ENCODE peak calls at places on chromosomes 11 and 22, in eight cellular contexts. One of them, this sample, is unnamed. For H3K36me3 and H3K4me1, the result is how much of the 10 kb centered on the place peaks cover.

GRCh38 chr11:76170473-76170872 is 35.8 kb downstream of the WNT11 start:
- DNase-seq in stomach: no peak
- DNase-seq in IMR-90: no peak
- DNase-seq in HCT116: no peak
- DNase-seq in endothelial cell of umbilical vein: no peak
- DNase-seq in neuronal stem cell: no peak
- DNase-seq in PC-3: no peak
- DNase-seq in mucosa of descending colon: no peak
- DNase-seq in this sample: no peak

GRCh38 chr11:134529212-134530096 is 117.4 kb upstream of the B3GAT1 start:
- DNase-seq in stomach: no peak
- DNase-seq in IMR-90: no peak
- DNase-seq in HCT116: no peak
- DNase-seq in endothelial cell of umbilical vein: no peak
- DNase-seq in neuronal stem cell: no peak
- DNase-seq in PC-3: no peak
- DNase-seq in mucosa of descending colon: no peak
- DNase-seq in this sample: no peak

GRCh38 chr22:39448205-39449054 is 8.4 kb upstream of the MGAT3 start:
- DNase-seq in stomach: peak
- DNase-seq in IMR-90: no peak
- DNase-seq in HCT116: no peak
- DNase-seq in endothelial cell of umbilical vein: no peak
- DNase-seq in neuronal stem cell: no peak
- DNase-seq in PC-3: peak
- DNase-seq in mucosa of descending colon: no peak
- DNase-seq in this sample: no peak

GRCh38 chr22:35838849-35839646 is 121.4 kb downstream of the APOL5 start:
- DNase-seq in stomach: no peak
- DNase-seq in IMR-90: peak
- DNase-seq in HCT116: peak
- DNase-seq in endothelial cell of umbilical vein: peak
- DNase-seq in neuronal stem cell: peak
- DNase-seq in PC-3: peak
- DNase-seq in mucosa of descending colon: no peak
- DNase-seq in this sample: no peak

GRCh38 chr11:11533751-11534150 is 88.1 kb downstream of the GALNT18 start:
- DNase-seq in stomach: no peak
- DNase-seq in IMR-90: no peak
- DNase-seq in HCT116: no peak
- DNase-seq in endothelial cell of umbilical vein: no peak
- DNase-seq in neuronal stem cell: no peak
- DNase-seq in PC-3: no peak
- DNase-seq in mucosa of descending colon: no peak
- DNase-seq in this sample: no peak

GRCh38 chr11:19326499-19326898 is 85.8 kb upstream of the E2F8 start:
- DNase-seq in stomach: no peak
- DNase-seq in IMR-90: peak
- DNase-seq in HCT116: no peak
- DNase-seq in endothelial cell of umbilical vein: peak
- DNase-seq in neuronal stem cell: no peak
- DNase-seq in PC-3: peak
- DNase-seq in mucosa of descending colon: no peak
- DNase-seq in this sample: no peak

GRCh38 chr11:104148074-104148473 is 15.9 kb downstream of the PDGFD start:
- DNase-seq in stomach: no peak
- DNase-seq in IMR-90: peak
- DNase-seq in HCT116: no peak
- DNase-seq in endothelial cell of umbilical vein: no peak
- DNase-seq in neuronal stem cell: no peak
- DNase-seq in PC-3: peak
- DNase-seq in mucosa of descending colon: no peak
- DNase-seq in this sample: no peak

GRCh38 chr11:130462101-130462885 is 13.8 kb downstream of the ADAMTS15 start:
- DNase-seq in stomach: no peak
- DNase-seq in IMR-90: no peak
- DNase-seq in HCT116: no peak
- DNase-seq in endothelial cell of umbilical vein: no peak
- DNase-seq in neuronal stem cell: no peak
- DNase-seq in PC-3: no peak
- DNase-seq in mucosa of descending colon: no peak
- DNase-seq in this sample: no peak

GRCh38 chr22:22710719-22711531 is 66.5 kb downstream of the GGTLC2 start:
- DNase-seq in stomach: peak
- DNase-seq in IMR-90: peak
- DNase-seq in HCT116: no peak
- DNase-seq in endothelial cell of umbilical vein: peak
- DNase-seq in neuronal stem cell: peak
- DNase-seq in PC-3: peak
- DNase-seq in mucosa of descending colon: peak
- DNase-seq in this sample: peak

GRCh38 chr22:45212992-45213751 is 27.5 kb downstream of the KIAA0930 start:
- DNase-seq in stomach: no peak
- DNase-seq in IMR-90: peak
- DNase-seq in HCT116: no peak
- DNase-seq in endothelial cell of umbilical vein: no peak
- DNase-seq in neuronal stem cell: no peak
- DNase-seq in PC-3: no peak
- DNase-seq in mucosa of descending colon: no peak
- DNase-seq in this sample: no peak

GRCh38 chr11:71342116-71342515 is 89.7 kb upstream of the SHANK2 start:
- DNase-seq in stomach: no peak
- DNase-seq in IMR-90: peak
- DNase-seq in HCT116: no peak
- DNase-seq in endothelial cell of umbilical vein: no peak
- DNase-seq in neuronal stem cell: no peak
- DNase-seq in PC-3: no peak
- DNase-seq in mucosa of descending colon: no peak
- DNase-seq in this sample: no peak

DNA sequence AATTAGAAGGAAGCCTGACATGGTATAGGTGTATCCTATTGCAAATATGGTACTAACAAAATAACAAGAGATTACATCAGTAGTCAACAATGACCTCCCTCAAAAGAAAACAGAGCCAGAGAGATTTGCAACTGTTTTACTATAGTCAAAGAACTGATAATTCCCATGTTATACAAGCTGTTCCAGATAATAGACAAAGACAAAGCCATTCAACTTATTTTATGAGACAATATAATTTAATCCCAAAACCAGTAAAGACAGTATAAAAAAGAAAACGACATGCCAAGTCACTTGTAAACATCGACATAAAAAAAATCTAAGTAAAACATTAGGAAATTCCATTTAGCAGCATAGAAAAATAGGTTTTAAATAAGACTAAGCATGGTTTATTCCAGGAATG is 65.2 kb downstream of the PIWIL4 start:
- DNase-seq in stomach: no peak
- DNase-seq in IMR-90: no peak
- DNase-seq in HCT116: no peak
- DNase-seq in endothelial cell of umbilical vein: no peak
- DNase-seq in neuronal stem cell: no peak
- DNase-seq in PC-3: no peak
- DNase-seq in mucosa of descending colon: no peak
- DNase-seq in this sample: no peak
- H3K4me3 ChIP-seq in stomach: no peak
- H3K4me3 ChIP-seq in IMR-90: no peak
- H3K4me3 ChIP-seq in HCT116: no peak
- H3K4me3 ChIP-seq in endothelial cell of umbilical vein: no peak
- H3K4me3 ChIP-seq in neuronal stem cell: no peak
- H3K4me3 ChIP-seq in PC-3: no peak
- H3K4me3 ChIP-seq in mucosa of descending colon: no peak
- H3K4me3 ChIP-seq in this sample: no peak

GRCh38 chr11:47572715-47573255 is 6.0 kb downstream of the KBTBD4 start:
- DNase-seq in stomach: no peak
- DNase-seq in IMR-90: no peak
- DNase-seq in HCT116: no peak
- DNase-seq in endothelial cell of umbilical vein: no peak
- DNase-seq in neuronal stem cell: no peak
- DNase-seq in PC-3: no peak
- DNase-seq in mucosa of descending colon: no peak
- DNase-seq in this sample: no peak

GRCh38 chr11:47569646-47570045 is 4.2 kb downstream of the PTPMT1 start:
- DNase-seq in stomach: no peak
- DNase-seq in IMR-90: no peak
- DNase-seq in HCT116: no peak
- DNase-seq in endothelial cell of umbilical vein: no peak
- DNase-seq in neuronal stem cell: no peak
- DNase-seq in PC-3: no peak
- DNase-seq in mucosa of descending colon: no peak
- DNase-seq in this sample: no peak

GRCh38 chr11:47571012-47571729 is 5.8 kb downstream of the PTPMT1 start:
- DNase-seq in stomach: no peak
- DNase-seq in IMR-90: no peak
- DNase-seq in HCT116: no peak
- DNase-seq in endothelial cell of umbilical vein: no peak
- DNase-seq in neuronal stem cell: no peak
- DNase-seq in PC-3: no peak
- DNase-seq in mucosa of descending colon: no peak
- DNase-seq in this sample: no peak

GRCh38 chr11:47573321-47573720 is 5.4 kb downstream of the KBTBD4 start:
- DNase-seq in stomach: no peak
- DNase-seq in IMR-90: no peak
- DNase-seq in HCT116: no peak
- DNase-seq in endothelial cell of umbilical vein: no peak
- DNase-seq in neuronal stem cell: no peak
- DNase-seq in PC-3: no peak
- DNase-seq in mucosa of descending colon: no peak
- DNase-seq in this sample: no peak

GRCh38 chr11:47571895-47572294 is 6.5 kb downstream of the PTPMT1 start:
- DNase-seq in stomach: no peak
- DNase-seq in IMR-90: peak
- DNase-seq in HCT116: no peak
- DNase-seq in endothelial cell of umbilical vein: no peak
- DNase-seq in neuronal stem cell: no peak
- DNase-seq in PC-3: no peak
- DNase-seq in mucosa of descending colon: no peak
- DNase-seq in this sample: no peak
- H3K36me3 ChIP-seq in stomach: half or more
- H3K36me3 ChIP-seq in IMR-90: under half
- H3K36me3 ChIP-seq in HCT116: under half
- H3K36me3 ChIP-seq in endothelial cell of umbilical vein: under half
- H3K36me3 ChIP-seq in neuronal stem cell: half or more
- H3K36me3 ChIP-seq in PC-3: under half
- H3K36me3 ChIP-seq in mucosa of descending colon: under half
- H3K36me3 ChIP-seq in this sample: half or more

GRCh38 chr22:41442240-41442792 is 4.3 kb downstream of the TOB2 start:
- DNase-seq in stomach: no peak
- DNase-seq in IMR-90: no peak
- DNase-seq in HCT116: no peak
- DNase-seq in endothelial cell of umbilical vein: no peak
- DNase-seq in neuronal stem cell: no peak
- DNase-seq in PC-3: no peak
- DNase-seq in mucosa of descending colon: no peak
- DNase-seq in this sample: no peak
- H3K4me1 ChIP-seq in stomach: half or more
- H3K4me1 ChIP-seq in IMR-90: under half
- H3K4me1 ChIP-seq in HCT116: under half
- H3K4me1 ChIP-seq in endothelial cell of umbilical vein: under half
- H3K4me1 ChIP-seq in neuronal stem cell: under half
- H3K4me1 ChIP-seq in PC-3: under half
- H3K4me1 ChIP-seq in mucosa of descending colon: under half
- H3K4me1 ChIP-seq in this sample: under half

DNA sequence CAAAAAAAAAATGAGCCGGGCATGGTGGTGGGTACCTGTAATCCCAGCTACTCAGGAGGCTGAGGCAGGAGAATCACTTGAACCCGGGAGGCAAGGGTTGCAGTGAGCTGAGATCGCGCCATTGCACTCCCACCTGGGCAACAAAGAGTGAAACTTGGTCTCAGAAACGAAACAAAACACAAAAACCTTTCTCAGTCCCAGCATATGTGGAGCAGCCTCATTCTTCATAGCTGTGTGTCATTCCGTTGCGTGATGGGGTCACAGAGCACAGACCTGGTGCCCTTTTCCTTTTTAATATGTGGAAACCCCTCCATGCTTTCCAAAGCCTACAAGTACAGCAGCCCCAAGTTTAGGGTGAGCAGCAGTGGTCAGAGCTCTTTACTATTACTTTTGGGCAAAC is 13.7 kb downstream of the PEX26 start:
- DNase-seq in stomach: no peak
- DNase-seq in IMR-90: no peak
- DNase-seq in HCT116: no peak
- DNase-seq in endothelial cell of umbilical vein: no peak
- DNase-seq in neuronal stem cell: no peak
- DNase-seq in PC-3: no peak
- DNase-seq in mucosa of descending colon: no peak
- DNase-seq in this sample: no peak
- H3K4me3 ChIP-seq in stomach: peak
- H3K4me3 ChIP-seq in IMR-90: peak
- H3K4me3 ChIP-seq in HCT116: no peak
- H3K4me3 ChIP-seq in endothelial cell of umbilical vein: peak
- H3K4me3 ChIP-seq in neuronal stem cell: no peak
- H3K4me3 ChIP-seq in PC-3: no peak
- H3K4me3 ChIP-seq in mucosa of descending colon: no peak
- H3K4me3 ChIP-seq in this sample: peak

DNA sequence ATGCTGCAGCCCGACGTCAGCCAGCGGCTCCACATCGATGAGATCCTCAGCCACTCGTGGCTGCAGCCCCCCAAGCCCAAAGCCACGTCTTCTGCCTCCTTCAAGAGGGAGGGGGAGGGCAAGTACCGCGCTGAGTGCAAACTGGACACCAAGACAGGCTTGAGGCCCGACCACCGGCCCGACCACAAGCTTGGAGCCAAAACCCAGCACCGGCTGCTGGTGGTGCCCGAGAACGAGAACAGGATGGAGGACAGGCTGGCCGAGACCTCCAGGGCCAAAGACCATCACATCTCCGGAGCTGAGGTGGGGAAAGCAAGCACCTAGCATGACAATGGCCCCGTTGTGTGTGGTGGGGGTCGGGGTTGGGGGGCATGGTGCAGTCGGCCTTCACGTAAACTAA is 1.0 kb downstream of the TSSK2 start:
- DNase-seq in stomach: no peak
- DNase-seq in IMR-90: no peak
- DNase-seq in HCT116: no peak
- DNase-seq in endothelial cell of umbilical vein: no peak
- DNase-seq in neuronal stem cell: no peak
- DNase-seq in PC-3: no peak
- DNase-seq in mucosa of descending colon: no peak
- DNase-seq in this sample: no peak
- H3K36me3 ChIP-seq in stomach: half or more
- H3K36me3 ChIP-seq in IMR-90: under half
- H3K36me3 ChIP-seq in HCT116: under half
- H3K36me3 ChIP-seq in endothelial cell of umbilical vein: under half
- H3K36me3 ChIP-seq in neuronal stem cell: half or more
- H3K36me3 ChIP-seq in PC-3: under half
- H3K36me3 ChIP-seq in mucosa of descending colon: under half
- H3K36me3 ChIP-seq in this sample: under half

GRCh38 chr11:9625728-9626127 is 38.1 kb upstream of the SWAP70 start:
- DNase-seq in stomach: no peak
- DNase-seq in IMR-90: no peak
- DNase-seq in HCT116: no peak
- DNase-seq in endothelial cell of umbilical vein: peak
- DNase-seq in neuronal stem cell: no peak
- DNase-seq in PC-3: no peak
- DNase-seq in mucosa of descending colon: no peak
- DNase-seq in this sample: no peak
- H3K4me1 ChIP-seq in stomach: under half
- H3K4me1 ChIP-seq in IMR-90: under half
- H3K4me1 ChIP-seq in HCT116: under half
- H3K4me1 ChIP-seq in endothelial cell of umbilical vein: under half
- H3K4me1 ChIP-seq in neuronal stem cell: under half
- H3K4me1 ChIP-seq in PC-3: under half
- H3K4me1 ChIP-seq in mucosa of descending colon: under half
- H3K4me1 ChIP-seq in this sample: under half